ENCODE peak calls at places on chromosomes 12 and 14, in four cellular contexts. X is AG04450, H is HCT116, V is endodermal cell. M is an unnamed sample.
A peak's percentile ranks its signal among the peaks of the same experiment; 100 is the strongest.

GRCh38 chr14:77023001-77023996 is 5.2 kb downstream of the IRF2BPL start:
- DNase-seq in X (no peak), H (no peak), V (peak; percentile 76), M (no peak)

GRCh38 chr12:94458882-94459772 is 540 bp downstream of the CEP83 start:
- DNase-seq in X (no peak), H (peak; percentile 24), V (no peak), M (no peak)

GRCh38 chr14:72701610-72702009 is 192.3 kb downstream of the DPF3 start:
- DNase-seq in X (no peak), H (no peak), V (peak; percentile 55), M (no peak)

GRCh38 chr12:24948816-24949722 is at the start of gene BCAT1:
- DNase-seq in X (peak; percentile 70), H (no peak), V (peak; percentile 94), M (peak; percentile 76)

GRCh38 chr14:77980475-77981321 is 180.8 kb downstream of the ADCK1 start:
- DNase-seq in X (no peak), H (no peak), V (peak; percentile 85), M (peak; percentile 19)

GRCh38 chr14:53630336-53630735 is 326.3 kb downstream of the BMP4 start:
- DNase-seq in X (no peak), H (no peak), V (no peak), M (no peak)

GRCh38 chr12:125983784-125984510 is 918.7 kb downstream of the AACS start:
- DNase-seq in X (no peak), H (no peak), V (peak; percentile 95), M (no peak)

GRCh38 chr12:4866288-4866687 is 43.4 kb upstream of the KCNA1 start:
- DNase-seq in X (no peak), H (no peak), V (no peak), M (no peak)

GRCh38 chr12:89453121-89453520 is 71.5 kb downstream of the GALNT4 start:
- DNase-seq in X (no peak), H (no peak), V (no peak), M (no peak)

GRCh38 chr12:89451876-89452275 is 72.7 kb downstream of the GALNT4 start:
- DNase-seq in X (peak; percentile 60), H (no peak), V (peak; percentile 94), M (peak; percentile 33)

GRCh38 chr12:89448951-89449371 is 75.6 kb downstream of the GALNT4 start:
- DNase-seq in X (no peak), H (no peak), V (no peak), M (no peak)

GRCh38 chr12:89448526-89448925 is 76.1 kb downstream of the GALNT4 start:
- DNase-seq in X (no peak), H (no peak), V (no peak), M (no peak)

DNA sequence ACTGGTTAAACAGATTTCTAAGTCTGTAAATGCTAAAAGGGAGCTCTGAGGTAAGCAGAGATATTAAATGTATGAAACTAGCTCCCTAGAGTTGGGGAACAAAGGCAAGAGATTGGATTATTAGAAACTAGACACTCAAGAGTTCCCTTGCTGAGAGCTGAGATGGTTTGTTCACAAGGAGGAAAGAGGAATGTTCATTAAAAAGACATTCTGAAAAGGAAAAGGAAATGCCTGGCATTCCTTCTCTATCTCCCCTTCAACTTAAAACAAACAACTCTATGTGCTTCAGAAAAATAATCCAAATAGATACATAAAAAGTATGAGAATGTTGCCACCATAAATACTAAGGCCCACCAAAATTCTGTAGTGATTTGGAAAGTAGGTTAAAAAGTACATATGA is 73.7 kb downstream of the GALNT4 start:
- DNase-seq in X (peak; percentile 55), H (no peak), V (no peak), M (no peak)
- H3K27ac ChIP-seq in X (no peak overlapping the region), H (no peak overlapping the region), V (peak overlapping the region; percentile 92), M (no peak overlapping the region)

GRCh38 chr14:31968107-31968810 is 108.8 kb upstream of the ARHGAP5 start:
- DNase-seq in X (no peak), H (no peak), V (no peak), M (no peak)
- H3K27ac ChIP-seq in X (no peak overlapping the region), H (no peak overlapping the region), V (no peak overlapping the region), M (no peak overlapping the region)

GRCh38 chr12:109718390-109718789 is 4.8 kb downstream of the FAM222A start:
- DNase-seq in X (no peak), H (no peak), V (peak; percentile 97), M (no peak)

GRCh38 chr12:109716092-109716479 is 2.5 kb downstream of the FAM222A start:
- DNase-seq in X (no peak), H (no peak), V (no peak), M (no peak)

GRCh38 chr12:109717390-109718357 is 4.0 kb downstream of the FAM222A start:
- DNase-seq in X (no peak), H (no peak), V (no peak), M (no peak)

GRCh38 chr12:109715310-109716091 is 1.9 kb downstream of the FAM222A start:
- DNase-seq in X (no peak), H (no peak), V (peak; percentile 83), M (peak; percentile 49)

GRCh38 chr12:109716512-109717389 is 3.1 kb downstream of the FAM222A start:
- DNase-seq in X (no peak), H (no peak), V (no peak), M (peak; percentile 37)
- H3K27ac ChIP-seq in X (no peak overlapping the region), H (no peak overlapping the region), V (no peak overlapping the region), M (peak overlapping the region; percentile 84)

DNA sequence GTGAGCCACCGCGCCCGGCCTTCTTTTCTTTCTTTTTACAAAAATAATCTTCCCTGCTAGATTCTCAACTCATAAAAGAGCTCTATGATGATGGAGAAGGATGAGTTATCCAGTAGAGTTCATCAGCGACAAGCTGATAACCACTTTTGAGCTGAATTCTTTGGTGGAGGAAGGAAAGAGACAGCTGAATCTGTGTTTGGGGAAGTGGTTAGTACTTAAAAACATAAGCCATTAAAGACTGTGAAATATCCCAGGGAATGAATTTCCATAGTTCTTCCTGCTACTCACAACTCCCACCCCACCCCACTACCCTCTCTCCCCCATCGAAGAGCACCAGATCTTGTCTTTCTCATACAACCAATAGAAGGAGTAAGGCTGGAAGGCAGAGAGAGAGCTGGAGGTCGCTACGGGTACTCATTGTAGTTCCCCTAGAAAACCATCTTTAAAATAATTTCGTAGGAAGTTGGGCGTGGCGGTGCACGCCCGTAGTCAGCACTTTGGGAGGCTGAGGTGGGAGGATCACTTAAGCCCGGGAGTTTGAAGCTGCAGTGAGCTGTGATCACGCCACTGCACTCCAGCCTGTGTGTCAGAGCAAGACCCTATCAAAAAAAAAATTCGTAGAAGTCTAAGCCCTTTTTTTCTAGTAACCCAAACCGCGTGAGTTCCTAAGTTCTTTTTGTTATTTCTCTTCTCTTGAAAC is 640 bp upstream of the ESPL1 start:
- DNase-seq in X (no peak), H (no peak), V (no peak), M (peak; percentile 29)
- H3K27ac ChIP-seq in X (no peak overlapping the region), H (peak overlapping the region; percentile 61), V (no peak overlapping the region), M (peak overlapping the region; percentile 32)

DNA sequence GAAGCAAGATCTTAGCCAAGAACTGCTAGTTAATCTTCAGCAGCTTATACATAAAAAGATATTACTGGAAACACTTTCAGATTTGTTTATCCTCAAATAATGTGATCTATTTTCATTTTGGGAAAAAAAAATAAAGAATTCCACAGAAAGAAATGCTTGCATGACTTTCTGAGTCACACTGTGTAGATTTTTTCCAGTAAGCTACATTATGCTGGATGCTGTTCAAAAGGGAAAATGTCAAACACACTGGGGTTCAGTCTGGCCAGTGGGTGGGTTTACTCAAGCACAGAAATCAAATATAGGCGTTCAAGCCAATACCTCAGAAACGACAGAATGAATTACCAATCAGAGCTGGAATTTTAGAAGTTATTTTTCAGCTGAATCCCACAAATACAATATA is 239.5 kb upstream of the KRR1 start:
- DNase-seq in X (peak; percentile 70), H (no peak), V (no peak), M (no peak)
- H3K27ac ChIP-seq in X (no peak overlapping the region), H (peak overlapping the region; percentile 100), V (no peak overlapping the region), M (no peak overlapping the region)

GRCh38 chr12:75706786-75707605 is 195.6 kb upstream of the KRR1 start:
- DNase-seq in X (no peak), H (no peak), V (no peak), M (no peak)
- H3K27ac ChIP-seq in X (peak overlapping the region; percentile 84), H (peak overlapping the region; percentile 100), V (no peak overlapping the region), M (peak overlapping the region; percentile 40)

M was measured in psoas muscle.